ENCODE peak calls at places on chromosome 10, in seven cellular contexts. M is GM12865, R is GM04504, U is fibroblast of mammary gland, Y is omental fat pad, I is activated gamma-delta T cell treated with Interleukin-2 at 50 U/mL for 16 hours, X is CD14-positive monocyte. A is an unnamed sample.

GRCh38 chr10:48517482-48517881 is 87.4 kb downstream of the ARHGAP22 start:
- DNase-seq in R (no peak), I (no peak), M (no peak), U (no peak), X (no peak), Y (no peak), A (no peak)

GRCh38 chr10:36202861-36203260 is 560.8 kb upstream of the FZD8 start:
- DNase-seq in R (no peak), Y (no peak), M (no peak), X (no peak), U (no peak), I (no peak), A (no peak)

GRCh38 chr10:31099664-31100063 is 68.0 kb upstream of the ZNF438 start:
- DNase-seq in I (no peak), M (no peak), R (no peak), X (no peak), U (no peak), Y (no peak), A (no peak)

GRCh38 chr10:106360870-106361269 is 803.6 kb downstream of the SORCS1 start:
- DNase-seq in Y (no peak), I (no peak), U (peak), R (peak), M (no peak), X (no peak), A (no peak)

GRCh38 chr10:23172429-23172828 is 19.7 kb upstream of the PTF1A start:
- DNase-seq in R (no peak), I (no peak), M (no peak), U (no peak), X (no peak), Y (no peak), A (peak)

GRCh38 chr10:69801434-69802315 is at the start of gene COL13A1:
- DNase-seq in M (no peak), X (no peak), Y (no peak), R (no peak), I (no peak), U (peak), A (peak)

GRCh38 chr10:49394933-49395740 is 752 bp downstream of the DRGX start:
- DNase-seq in M (no peak), R (no peak), I (no peak), Y (no peak), U (no peak), X (no peak), A (peak)

GRCh38 chr10:122981066-122981464 is 864 bp downstream of the PSTK start:
- DNase-seq in R (no peak), I (no peak), M (peak), U (peak), Y (no peak), X (no peak), A (peak)

GRCh38 chr10:17201165-17202013 is at the start of gene TRDMT1:
- DNase-seq in R (peak), M (peak), Y (peak), X (peak), U (peak), I (peak), A (peak)

GRCh38 chr10:97759157-97759980 is 12.4 kb downstream of the SFRP5 start:
- DNase-seq in X (no peak), U (peak), I (peak), M (peak), Y (no peak), R (peak), A (peak)

GRCh38 chr10:37700886-37701780 is 156.3 kb downstream of the ZNF248 start:
- DNase-seq in X (no peak), M (no peak), I (no peak), U (no peak), Y (no peak), R (no peak), A (no peak)

GRCh38 chr10:49287689-49288340 is 11.2 kb upstream of the C10orf71 start:
- DNase-seq in X (no peak), M (no peak), Y (no peak), R (no peak), U (no peak), I (no peak), A (no peak)

GRCh38 chr10:91378061-91378460 is 32.1 kb upstream of the HECTD2 start:
- DNase-seq in M (peak), R (no peak), U (no peak), X (no peak), I (peak), Y (no peak), A (no peak)

GRCh38 chr10:78623577-78624215 is 445.1 kb upstream of the ZMIZ1 start:
- DNase-seq in X (no peak), R (peak), Y (no peak), I (no peak), M (no peak), U (peak), A (no peak)

A was measured in D341Med.